ENCODE peak calls at places on chromosomes 7 and 10, in six cellular contexts. L is transverse colon, I is breast epithelium, T is IMR-90, Z is Peyer's patch, N is heart left ventricle. H is an unnamed sample. For H3K4me1, the result is how much of the 10 kb centered on the place peaks cover.

GRCh38 chr7:91201731-91202130 is 62.5 kb upstream of the FZD1 start:
- DNase-seq in N (no peak), T (no peak), I (no peak), L (no peak), Z (no peak), H (no peak)

GRCh38 chr10:88347597-88348304 is 235.4 kb downstream of the RNLS start:
- DNase-seq in N (no peak), L (no peak), Z (no peak), I (no peak), T (no peak), H (no peak)

GRCh38 chr10:26737730-26738129 is 40.2 kb downstream of the PDSS1 start:
- DNase-seq in Z (no peak), N (no peak), L (no peak), I (no peak), T (peak), H (no peak)

GRCh38 chr10:30556189-30556588 is 73.4 kb downstream of the LYZL2 start:
- DNase-seq in L (no peak), I (no peak), T (no peak), N (no peak), Z (no peak), H (no peak)

GRCh38 chr10:59682986-59683937 is 26.4 kb downstream of the SLC16A9 start:
- DNase-seq in T (no peak), L (no peak), Z (no peak), N (no peak), I (no peak), H (no peak)

GRCh38 chr7:134468475-134468874 is 9.6 kb upstream of the AKR1B1 start:
- DNase-seq in I (no peak), T (no peak), Z (no peak), L (no peak), N (no peak), H (no peak)

GRCh38 chr10:35641430-35642015 is 573 bp downstream of the FZD8 start:
- DNase-seq in N (no peak), I (no peak), L (no peak), Z (peak), T (peak), H (no peak)

GRCh38 chr7:104993217-104993857 is 20.7 kb upstream of the KMT2E start:
- DNase-seq in L (no peak), N (no peak), I (no peak), Z (no peak), T (no peak), H (no peak)

GRCh38 chr7:74658171-74659004 is 870 bp downstream of the GTF2I start:
- DNase-seq in L (peak), Z (peak), T (peak), N (peak), I (peak), H (peak)
- TF ChIP-seq POLR2A in L (no peak), Z (no peak), T (no peak), N (no peak), I (no peak), H (peak)

DNA sequence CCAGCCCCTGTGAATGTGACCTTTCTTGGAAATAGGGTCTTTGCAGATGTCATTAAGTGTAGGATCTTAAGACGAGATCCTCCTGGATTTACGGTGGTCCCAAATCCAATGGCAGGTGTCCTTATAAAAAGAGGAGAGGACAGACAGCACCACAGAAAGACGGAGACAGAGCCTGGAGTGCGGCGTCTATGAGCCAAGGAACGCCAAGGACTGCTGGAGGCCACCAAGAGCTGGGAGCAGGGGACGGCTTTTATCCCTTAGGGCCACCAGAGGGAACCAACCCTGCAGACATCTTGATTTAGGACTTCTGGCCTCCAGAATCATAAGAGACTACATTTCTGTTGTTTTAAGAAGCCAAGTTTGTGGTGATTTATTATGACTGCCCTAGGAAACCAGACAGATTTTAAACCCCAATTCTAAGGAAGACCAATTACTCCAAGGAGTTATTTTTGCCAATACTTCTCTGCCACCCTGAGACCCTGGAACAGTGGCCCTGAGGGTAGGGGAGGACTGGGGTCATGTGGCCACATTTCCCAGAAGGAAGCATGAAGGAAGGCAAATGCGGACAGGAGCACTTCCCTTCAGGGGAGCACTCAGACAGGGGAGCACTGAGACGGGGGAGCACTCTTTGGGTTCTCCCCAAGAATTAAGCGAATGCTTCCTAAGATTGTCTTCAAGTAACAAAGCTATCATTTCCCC is 67.6 kb downstream of the CHST15 start:
- DNase-seq in I (no peak), L (no peak), T (no peak), Z (no peak), N (no peak), H (no peak)
- H3K4me1 ChIP-seq in I (under half), L (under half), T (under half), Z (under half), N (under half), H (under half)

GRCh38 chr10:5965266-5965665 is 12.1 kb downstream of the IL15RA start:
- DNase-seq in L (no peak), N (no peak), T (no peak), I (peak), Z (no peak), H (peak)
- TF ChIP-seq POLR2A in L (no peak), N (no peak), T (no peak), I (no peak), Z (no peak), H (peak)

GRCh38 chr10:95756796-95757657 is 1.1 kb downstream of the ENTPD1 start:
- DNase-seq in T (no peak), I (no peak), N (no peak), Z (no peak), L (no peak), H (no peak)
- H3K4me1 ChIP-seq in T (under half), I (under half), N (under half), Z (under half), L (under half), H (under half)

GRCh38 chr7:6487184-6487545 is 39.4 kb upstream of the DAGLB start:
- DNase-seq in L (no peak), Z (no peak), I (no peak), N (no peak), T (no peak), H (no peak)
- TF ChIP-seq POLR2A in L (no peak), Z (no peak), I (no peak), N (no peak), T (no peak), H (no peak)

GRCh38 chr10:61995093-61995492 is 93.6 kb downstream of the ARID5B start:
- DNase-seq in T (no peak), I (no peak), N (no peak), Z (no peak), L (no peak), H (no peak)

GRCh38 chr10:62001898-62002297 is 100.4 kb downstream of the ARID5B start:
- DNase-seq in L (no peak), N (no peak), Z (no peak), I (no peak), T (no peak), H (no peak)

GRCh38 chr10:61998937-61999336 is 97.4 kb downstream of the ARID5B start:
- DNase-seq in I (no peak), T (no peak), L (no peak), Z (no peak), N (no peak), H (no peak)

GRCh38 chr10:62002753-62003152 is 101.3 kb downstream of the ARID5B start:
- DNase-seq in T (no peak), I (no peak), L (no peak), Z (no peak), N (no peak), H (no peak)

GRCh38 chr10:62000037-62000603 is 98.6 kb downstream of the ARID5B start:
- DNase-seq in L (no peak), N (no peak), I (no peak), T (no peak), Z (no peak), H (no peak)
- H3K4me1 ChIP-seq in L (under half), N (under half), I (under half), T (under half), Z (under half), H (under half)

DNA sequence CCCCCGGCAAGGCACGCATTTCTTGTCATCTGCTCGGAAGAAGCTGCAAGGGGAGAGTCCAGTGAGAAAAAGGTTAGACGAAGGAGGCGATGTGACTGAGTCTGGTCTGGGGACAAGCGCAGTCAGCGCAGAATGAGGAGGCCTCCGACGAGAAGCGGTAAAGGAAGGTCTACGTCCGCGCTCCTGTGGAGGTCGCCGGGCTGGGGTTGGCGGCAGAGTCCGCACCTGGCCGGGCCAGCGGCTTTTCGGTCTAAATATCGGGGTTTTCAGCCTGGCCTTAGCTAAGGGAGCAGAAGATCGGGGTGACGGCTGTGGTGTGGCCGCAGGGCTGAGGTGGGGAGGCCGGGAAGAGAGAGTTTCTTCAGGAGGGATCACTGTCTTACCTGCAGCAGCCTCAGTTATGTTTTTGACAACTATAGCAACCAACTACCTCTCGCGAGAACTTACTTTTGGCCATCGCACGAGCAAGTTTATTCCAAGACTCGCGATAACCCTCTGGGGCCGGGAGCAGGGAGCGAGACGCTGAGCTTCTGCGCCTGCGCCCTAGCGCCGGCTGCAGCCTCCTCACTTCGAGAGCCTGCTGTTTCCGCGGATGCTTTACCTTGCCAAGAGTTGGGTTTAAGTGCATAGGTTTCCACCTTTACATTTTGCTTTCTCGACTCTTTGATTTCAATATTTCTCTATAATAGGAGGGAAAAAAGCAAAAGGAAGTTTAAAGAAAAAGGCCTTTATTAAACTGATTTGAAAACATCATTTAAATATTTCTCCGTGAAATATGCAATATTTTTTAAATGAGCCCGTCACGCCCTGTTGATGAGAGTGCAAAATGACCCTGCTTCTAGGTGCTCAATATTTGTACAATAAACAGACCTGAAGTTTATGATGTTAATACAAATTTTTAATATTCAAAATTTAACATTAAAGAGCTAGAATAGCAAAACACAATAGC is at the start of gene CFAP70:
- DNase-seq in T (peak), I (peak), Z (peak), N (peak), L (peak), H (peak)
- TF ChIP-seq POLR2A in T (no peak), I (no peak), Z (no peak), N (no peak), L (no peak), H (no peak)

GRCh38 chr10:102669206-102670064 is 25.2 kb downstream of the TRIM8 start:
- DNase-seq in Z (peak), L (peak), T (peak), N (peak), I (no peak), H (peak)
- H3K4me1 ChIP-seq in Z (under half), L (under half), T (under half), N (under half), I (under half), H (under half)

GRCh38 chr7:56033671-56034432 is 17.4 kb downstream of the PSPH start:
- DNase-seq in T (peak), I (no peak), Z (peak), N (peak), L (peak), H (peak)
- TF ChIP-seq POLR2A in T (no peak), I (no peak), Z (peak), N (no peak), L (no peak), H (no peak)

H was measured in right lobe of liver.